ENCODE peak calls at places on chromosomes 7 and 10, in seven cellular contexts. C is body of pancreas, D is Ammon's horn, I is left cardiac atrium, N is NCI-H1694, G is NCI-H510A treated with DMSO at 0.1 percent for 48 hours, O is NCI-H345. X is an unnamed sample.

GRCh38 chr10:132612571-132613504 is 75.3 kb downstream of the INPP5A start:
- DNase-seq in D (no peak), N (no peak), G (no peak), C (no peak), I (no peak), O (no peak), X (no peak)

GRCh38 chr7:54542920-54543539 is 855 bp downstream of the VSTM2A start:
- DNase-seq in D (peak; percentile 49), N (no peak), C (no peak), O (peak; percentile 25), G (peak; percentile 69), I (no peak), X (peak; percentile 76)

GRCh38 chr7:2757361-2757903 is 69.4 kb downstream of the AMZ1 start:
- DNase-seq in C (peak; percentile 58), G (peak; percentile 64), I (peak; percentile 61), O (no peak), D (peak; percentile 81), N (peak; percentile 24), X (peak; percentile 67)

GRCh38 chr10:72335394-72336258 is 19.1 kb downstream of the DNAJB12 start:
- DNase-seq in O (no peak), D (no peak), C (peak; percentile 83), I (peak; percentile 74), N (no peak), G (no peak), X (no peak)

GRCh38 chr7:95933618-95934017 is 161.3 kb downstream of the DYNC1I1 start:
- DNase-seq in C (no peak), D (no peak), I (no peak), N (no peak), G (peak; percentile 80), O (peak; percentile 87), X (peak; percentile 96)

GRCh38 chr10:63681965-63682704 is 160.9 kb downstream of the REEP3 start:
- DNase-seq in O (no peak), D (no peak), I (peak; percentile 36), C (no peak), N (no peak), G (no peak), X (no peak)

GRCh38 chr7:1152492-1152891 is 7.5 kb downstream of the ZFAND2A start:
- DNase-seq in O (no peak), G (no peak), I (no peak), N (no peak), C (no peak), D (no peak), X (no peak)

GRCh38 chr7:155762639-155763038 is 49.6 kb downstream of the SHH start:
- DNase-seq in I (no peak), N (no peak), C (no peak), G (no peak), O (no peak), D (no peak), X (no peak)

GRCh38 chr7:1852781-1853618 is 182.9 kb downstream of the ELFN1 start:
- DNase-seq in D (no peak), N (no peak), C (no peak), I (peak; percentile 16), G (peak; percentile 8), O (no peak), X (no peak)

GRCh38 chr7:16627236-16627635 is 18.3 kb downstream of the ANKMY2 start:
- DNase-seq in O (no peak), C (no peak), D (no peak), G (no peak), I (no peak), N (no peak), X (no peak)

GRCh38 chr10:132783865-132784581 is 1.9 kb downstream of the NKX6-2 start:
- DNase-seq in C (no peak), D (no peak), O (no peak), I (no peak), N (no peak), G (no peak), X (no peak)

GRCh38 chr7:116356333-116356965 is 143.1 kb upstream of the CAV2 start:
- DNase-seq in O (no peak), N (no peak), I (no peak), D (no peak), C (peak; percentile 52), G (no peak), X (no peak)

GRCh38 chr7:76022026-76022780 is 25.6 kb downstream of the STYXL1 start:
- DNase-seq in O (no peak), N (no peak), I (no peak), G (no peak), C (no peak), D (no peak), X (no peak)

X was measured in DMS153.